ENCODE peak calls at places on chromosomes 2 and 18, in four cellular contexts. One of them, this sample, is unnamed.
A peak's percentile ranks its signal among the peaks of the same experiment; 100 is the strongest.

GRCh38 chr2:2664989-2665833 is 334.1 kb upstream of the MYT1L start:
- DNase-seq in HepG2: peak; percentile 58
- DNase-seq in K562: no peak
- DNase-seq in HCT116: peak; percentile 16
- DNase-seq in this sample: peak; percentile 48

GRCh38 chr2:37742286-37742685 is 70.8 kb upstream of the CDC42EP3 start:
- DNase-seq in HepG2: no peak
- DNase-seq in K562: no peak
- DNase-seq in HCT116: no peak
- DNase-seq in this sample: no peak

GRCh38 chr2:30408961-30409387 is 38.1 kb upstream of the LCLAT1 start:
- DNase-seq in HepG2: no peak
- DNase-seq in K562: no peak
- DNase-seq in HCT116: no peak
- DNase-seq in this sample: no peak

GRCh38 chr2:105680357-105680756 is 64.4 kb upstream of the NCK2 start:
- DNase-seq in HepG2: no peak
- DNase-seq in K562: no peak
- DNase-seq in HCT116: no peak
- DNase-seq in this sample: no peak

GRCh38 chr2:196586511-196586991 is 53.0 kb upstream of the CCDC150 start:
- DNase-seq in HepG2: no peak
- DNase-seq in K562: no peak
- DNase-seq in HCT116: no peak
- DNase-seq in this sample: no peak

GRCh38 chr2:119181391-119181790 is 22.8 kb upstream of the C1QL2 start:
- DNase-seq in HepG2: no peak
- DNase-seq in K562: no peak
- DNase-seq in HCT116: no peak
- DNase-seq in this sample: no peak

GRCh38 chr2:174438146-174438886 is 42.8 kb downstream of the SCRN3 start:
- DNase-seq in HepG2: no peak
- DNase-seq in K562: no peak
- DNase-seq in HCT116: no peak
- DNase-seq in this sample: no peak

GRCh38 chr2:48933824-48934223 is 178.3 kb upstream of the LHCGR start:
- DNase-seq in HepG2: no peak
- DNase-seq in K562: no peak
- DNase-seq in HCT116: no peak
- DNase-seq in this sample: no peak

GRCh38 chr2:28586864-28587263 is 91.0 kb downstream of the PLB1 start:
- DNase-seq in HepG2: no peak
- DNase-seq in K562: no peak
- DNase-seq in HCT116: no peak
- DNase-seq in this sample: no peak

GRCh38 chr18:62788891-62789290 is 73.5 kb downstream of the PHLPP1 start:
- DNase-seq in HepG2: no peak
- DNase-seq in K562: no peak
- DNase-seq in HCT116: no peak
- DNase-seq in this sample: no peak

GRCh38 chr2:222436040-222436413 is 11.7 kb downstream of the SGPP2 start:
- DNase-seq in HepG2: no peak
- DNase-seq in K562: no peak
- DNase-seq in HCT116: no peak
- DNase-seq in this sample: no peak

GRCh38 chr2:26268184-26268583 is 23.4 kb downstream of the HADHB start:
- DNase-seq in HepG2: no peak
- DNase-seq in K562: no peak
- DNase-seq in HCT116: no peak
- DNase-seq in this sample: no peak

GRCh38 chr2:128424806-128425205 is 106.1 kb upstream of the HS6ST1 start:
- DNase-seq in HepG2: no peak
- DNase-seq in K562: no peak
- DNase-seq in HCT116: no peak
- DNase-seq in this sample: no peak

GRCh38 chr2:240798327-240798905 is 21.6 kb downstream of the KIF1A start:
- DNase-seq in HepG2: no peak
- DNase-seq in K562: no peak
- DNase-seq in HCT116: no peak
- DNase-seq in this sample: no peak

GRCh38 chr2:142803158-142803557 is 74.3 kb upstream of the KYNU start:
- DNase-seq in HepG2: no peak
- DNase-seq in K562: no peak
- DNase-seq in HCT116: no peak
- DNase-seq in this sample: no peak

GRCh38 chr2:33405180-33406105 is 71.0 kb upstream of the RASGRP3 start:
- DNase-seq in HepG2: no peak
- DNase-seq in K562: no peak
- DNase-seq in HCT116: no peak
- DNase-seq in this sample: no peak

GRCh38 chr2:176130917-176131616 is 1.6 kb downstream of the HOXD8 start:
- DNase-seq in HepG2: no peak
- DNase-seq in K562: no peak
- DNase-seq in HCT116: no peak
- DNase-seq in this sample: no peak

GRCh38 chr2:45241061-45241561 is 231.9 kb upstream of the SIX2 start:
- DNase-seq in HepG2: no peak
- DNase-seq in K562: no peak
- DNase-seq in HCT116: no peak
- DNase-seq in this sample: no peak

GRCh38 chr2:162327134-162327769 is 8.8 kb upstream of the IFIH1 start:
- DNase-seq in HepG2: no peak
- DNase-seq in K562: peak; percentile 55
- DNase-seq in HCT116: no peak
- DNase-seq in this sample: no peak

GRCh38 chr2:241775223-241776177 is 1.1 kb upstream of the GAL3ST2 start:
- DNase-seq in HepG2: peak; percentile 59
- DNase-seq in K562: peak; percentile 5
- DNase-seq in HCT116: no peak
- DNase-seq in this sample: no peak

GRCh38 chr2:228986961-228987360 is 284.1 kb downstream of the PID1 start:
- DNase-seq in HepG2: no peak
- DNase-seq in K562: no peak
- DNase-seq in HCT116: no peak
- DNase-seq in this sample: no peak

GRCh38 chr2:102796337-102796736 is 34.5 kb downstream of the TMEM182 start:
- DNase-seq in HepG2: peak; percentile 9
- DNase-seq in K562: no peak
- DNase-seq in HCT116: no peak
- DNase-seq in this sample: no peak

GRCh38 chr2:71748227-71748626 is 294.9 kb downstream of the DYSF start:
- DNase-seq in HepG2: no peak
- DNase-seq in K562: peak; percentile 67
- DNase-seq in HCT116: no peak
- DNase-seq in this sample: no peak

GRCh38 chr2:28603821-28604220 is 108.0 kb downstream of the PLB1 start:
- DNase-seq in HepG2: no peak
- DNase-seq in K562: no peak
- DNase-seq in HCT116: no peak
- DNase-seq in this sample: no peak

GRCh38 chr2:240437861-240438809 is 2.7 kb downstream of the GPC1 start:
- DNase-seq in HepG2: peak; percentile 51
- DNase-seq in K562: peak; percentile 79
- DNase-seq in HCT116: peak; percentile 38
- DNase-seq in this sample: peak; percentile 36

GRCh38 chr2:235043762-235044500 is 92.1 kb downstream of the SH3BP4 start:
- DNase-seq in HepG2: no peak
- DNase-seq in K562: no peak
- DNase-seq in HCT116: no peak
- DNase-seq in this sample: no peak

GRCh38 chr2:233387225-233387624 is 32.9 kb downstream of the DGKD start:
- DNase-seq in HepG2: no peak
- DNase-seq in K562: no peak
- DNase-seq in HCT116: no peak
- DNase-seq in this sample: no peak

DNA sequence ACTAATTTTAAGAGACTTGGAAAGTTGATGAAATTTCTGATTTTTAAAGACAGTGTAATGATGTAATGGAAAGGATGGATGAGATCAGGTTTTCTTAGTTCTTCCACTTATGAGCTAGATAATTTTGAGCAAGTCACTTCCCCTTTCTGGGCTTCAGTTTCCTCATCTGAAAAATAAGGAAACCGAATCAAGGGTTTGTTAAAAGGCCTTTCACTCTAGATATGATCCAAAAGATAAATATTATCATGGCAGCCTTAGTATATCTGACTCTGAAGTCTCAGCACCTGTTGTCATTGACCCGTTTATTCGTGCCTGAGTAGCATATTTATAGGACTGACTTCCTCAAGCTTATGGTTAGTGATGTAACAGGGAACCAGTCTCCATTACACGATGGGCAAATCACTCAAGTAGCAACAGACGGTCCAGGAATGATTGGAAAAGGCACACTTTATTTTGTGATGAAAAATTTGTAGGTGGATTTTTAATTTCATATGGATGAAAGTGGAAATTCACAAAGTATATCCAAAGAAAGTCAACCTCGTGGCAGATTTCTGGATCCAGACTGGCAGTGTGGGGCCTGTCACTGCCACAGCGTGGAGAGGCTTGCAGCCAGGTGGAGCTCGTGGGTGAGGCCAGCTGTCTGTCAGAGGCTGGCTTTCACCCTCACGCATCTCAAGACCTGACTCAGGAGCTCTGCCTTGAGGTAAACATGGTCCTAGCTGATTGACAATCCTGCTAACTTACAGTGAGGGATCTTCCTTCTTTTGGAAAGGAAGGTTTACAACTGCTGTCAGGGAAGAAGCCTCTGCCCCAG is 137.9 kb upstream of the CXCR4 start:
- DNase-seq in HepG2: no peak
- DNase-seq in K562: no peak
- DNase-seq in HCT116: no peak
- DNase-seq in this sample: no peak
- TF ChIP-seq CTCF in HepG2: no peak
- TF ChIP-seq CTCF in K562: no peak
- TF ChIP-seq CTCF in HCT116: no peak
- TF ChIP-seq CTCF in this sample: no peak

DNA sequence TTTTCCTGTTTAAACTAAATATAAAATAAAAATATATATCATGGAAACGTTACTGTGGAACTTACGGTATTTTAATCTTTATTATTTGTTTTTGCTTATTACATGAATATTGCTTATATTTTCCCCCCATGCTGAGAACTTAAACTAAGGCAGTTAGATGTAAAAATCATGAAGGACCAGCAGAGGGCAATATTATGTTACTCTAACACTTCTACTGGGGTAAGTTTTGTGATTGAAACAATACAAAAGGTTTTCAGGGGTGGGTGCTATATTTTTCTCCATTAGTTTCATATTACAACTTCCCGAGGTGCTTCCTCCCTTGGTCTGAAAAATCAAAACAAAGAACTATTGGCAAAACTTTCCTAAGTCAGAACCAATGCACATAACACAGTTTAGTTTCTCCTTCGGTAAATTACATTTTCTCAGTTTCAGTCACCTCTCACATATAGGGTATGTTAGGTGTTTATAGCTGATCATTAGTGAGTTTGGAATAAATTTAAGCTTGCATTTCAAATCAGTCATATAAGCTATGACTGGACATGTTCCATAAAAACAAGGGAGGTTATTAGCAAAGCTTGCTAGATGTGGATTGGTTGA is 54.8 kb downstream of the ZNF407 start:
- DNase-seq in HepG2: peak; percentile 33
- DNase-seq in K562: peak; percentile 11
- DNase-seq in HCT116: peak; percentile 27
- DNase-seq in this sample: peak; percentile 33
- TF ChIP-seq TCF7L2 in HepG2: no peak
- TF ChIP-seq TCF7L2 in K562: no peak
- TF ChIP-seq TCF7L2 in HCT116: no peak
- TF ChIP-seq TCF7L2 in this sample: no peak

GRCh38 chr2:62197609-62198236 is 1.8 kb downstream of the B3GNT2 start:
- DNase-seq in HepG2: no peak
- DNase-seq in K562: peak; percentile 44
- DNase-seq in HCT116: no peak
- DNase-seq in this sample: no peak
- H3K4me1 ChIP-seq in HepG2: peaks cover 79% of the 10 kb centered on the region
- H3K4me1 ChIP-seq in K562: peaks cover 31% of the 10 kb centered on the region
- H3K4me1 ChIP-seq in HCT116: peaks cover 2% of the 10 kb centered on the region
- H3K4me1 ChIP-seq in this sample: peaks cover 17% of the 10 kb centered on the region

GRCh38 chr2:182831097-182831496 is 35.3 kb downstream of the FRZB start:
- DNase-seq in HepG2: no peak
- DNase-seq in K562: no peak
- DNase-seq in HCT116: no peak
- DNase-seq in this sample: no peak
- TF ChIP-seq CTCF in HepG2: no peak
- TF ChIP-seq CTCF in K562: no peak
- TF ChIP-seq CTCF in HCT116: no peak
- TF ChIP-seq CTCF in this sample: no peak

DNA sequence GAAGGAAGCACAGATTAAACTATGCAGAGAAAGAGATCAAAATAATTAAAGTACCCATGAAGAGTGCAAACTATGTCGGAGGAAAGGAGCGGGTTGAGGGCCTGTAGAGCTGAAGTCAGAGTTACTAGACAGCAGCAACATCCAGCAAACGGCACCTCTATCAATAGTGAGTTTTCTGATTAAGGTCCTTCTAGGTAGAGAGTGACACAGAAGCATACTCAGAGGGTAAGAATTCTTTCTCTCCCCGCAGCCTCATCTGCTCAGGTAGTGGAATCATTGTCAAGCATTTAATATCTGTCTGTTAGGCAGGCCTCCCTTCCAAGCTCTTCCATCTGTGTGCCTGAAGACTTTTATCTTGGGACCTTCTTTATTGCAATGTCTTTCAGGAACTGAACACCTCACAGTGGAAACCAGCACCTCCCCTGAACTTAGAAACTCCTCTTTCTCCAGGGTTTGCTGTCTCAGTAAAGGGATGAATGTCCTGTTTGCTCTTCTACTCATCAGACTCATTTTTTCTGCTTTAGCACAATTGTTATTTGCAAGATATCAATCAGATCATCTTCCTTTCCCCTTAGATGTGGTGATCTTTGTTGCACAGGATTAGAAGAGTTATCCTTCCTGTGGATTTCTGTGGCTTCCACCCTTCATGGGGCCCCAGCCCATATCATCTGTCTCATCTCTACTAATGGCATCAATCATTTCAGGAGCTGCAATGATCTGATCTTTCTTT is 28.8 kb downstream of the SP140 start:
- DNase-seq in HepG2: no peak
- DNase-seq in K562: no peak
- DNase-seq in HCT116: no peak
- DNase-seq in this sample: no peak
- TF ChIP-seq TCF7L2 in HepG2: no peak
- TF ChIP-seq TCF7L2 in K562: no peak
- TF ChIP-seq TCF7L2 in HCT116: no peak
- TF ChIP-seq TCF7L2 in this sample: no peak

GRCh38 chr2:134200024-134200423 is 53.8 kb upstream of the MGAT5 start:
- DNase-seq in HepG2: no peak
- DNase-seq in K562: no peak
- DNase-seq in HCT116: no peak
- DNase-seq in this sample: no peak
- H3K4me1 ChIP-seq in HepG2: peaks cover 23% of the 10 kb centered on the region
- H3K4me1 ChIP-seq in K562: no peaks in the 10 kb centered on the region
- H3K4me1 ChIP-seq in HCT116: no peaks in the 10 kb centered on the region
- H3K4me1 ChIP-seq in this sample: no peaks in the 10 kb centered on the region

This sample was measured in Panc1.